ENCODE peak calls at places on chromosome 18, in eight cellular contexts. S is HL-60, N is epithelial cell of esophagus, X is left lung, B is HuH-7, A is astrocyte of the cerebellum, R is nephron progenitor cell, Z is activated T-helper 1 cell treated with Interleukin-2 at 50 U/mL for 16 hours. F is an unnamed sample.
A peak's percentile ranks its signal among the peaks of the same experiment; 100 is the strongest.

GRCh38 chr18:40413160-40413559 is 1541.9 kb upstream of the PIK3C3 start:
- DNase-seq in N (peak; percentile 62), X (no peak), B (peak; percentile 1), S (no peak), Z (no peak), R (peak; percentile 42), A (no peak), F (no peak)

GRCh38 chr18:60684843-60685513 is 312.4 kb upstream of the MC4R start:
- DNase-seq in R (no peak), B (no peak), X (no peak), S (no peak), N (peak; percentile 54), A (peak; percentile 23), Z (no peak), F (peak; percentile 17)

GRCh38 chr18:12652861-12653401 is 5.0 kb downstream of the SPIRE1 start:
- DNase-seq in S (no peak), X (no peak), B (no peak), R (no peak), A (no peak), N (peak; percentile 20), Z (no peak), F (peak; percentile 11)

GRCh38 chr18:35942133-35942532 is 30.3 kb upstream of the RMP24 start:
- DNase-seq in Z (no peak), R (no peak), N (no peak), S (no peak), A (no peak), B (no peak), X (no peak), F (no peak)

GRCh38 chr18:63823516-63824219 is 48.5 kb downstream of the SERPINB7 start:
- DNase-seq in R (peak; percentile 23), Z (no peak), B (no peak), S (peak; percentile 28), X (no peak), N (peak; percentile 51), A (no peak), F (no peak)

GRCh38 chr18:46755315-46756171 is 1.3 kb downstream of the ST8SIA5 start:
- DNase-seq in B (no peak), R (no peak), S (no peak), N (no peak), X (no peak), A (no peak), Z (no peak), F (no peak)

GRCh38 chr18:79393626-79394401 is 1.9 kb upstream of the NFATC1 start:
- DNase-seq in A (peak; percentile 63), B (peak; percentile 75), S (no peak), Z (no peak), N (peak; percentile 63), R (peak; percentile 72), X (peak; percentile 91), F (peak; percentile 56)

GRCh38 chr18:59662008-59662701 is 35.1 kb downstream of the CCBE1 start:
- DNase-seq in N (peak; percentile 93), Z (no peak), S (no peak), X (no peak), B (no peak), A (peak; percentile 29), R (no peak), F (peak; percentile 96)

GRCh38 chr18:13566941-13567762 is 159.2 kb downstream of the FAM210A start:
- DNase-seq in X (peak; percentile 79), N (no peak), S (peak; percentile 35), A (no peak), R (no peak), B (no peak), Z (no peak), F (peak; percentile 5)

GRCh38 chr18:13811993-13812392 is 12.0 kb upstream of the MC5R start:
- DNase-seq in R (no peak), A (no peak), B (peak; percentile 60), Z (no peak), S (no peak), X (no peak), N (peak; percentile 10), F (no peak)

GRCh38 chr18:78087338-78087737 is 837.7 kb downstream of the GALR1 start:
- DNase-seq in X (no peak), R (no peak), A (no peak), B (no peak), Z (no peak), N (no peak), S (no peak), F (no peak)

GRCh38 chr18:48990497-48991298 is 39.9 kb upstream of the SMAD7 start:
- DNase-seq in B (no peak), A (no peak), R (no peak), Z (no peak), X (no peak), S (no peak), N (peak; percentile 71), F (peak; percentile 66)

GRCh38 chr18:24930974-24931373 is 421.0 kb downstream of the ZNF521 start:
- DNase-seq in Z (no peak), X (no peak), S (no peak), A (no peak), R (no peak), N (no peak), B (no peak), F (no peak)

GRCh38 chr18:56139792-56140254 is 498.6 kb downstream of the TXNL1 start:
- DNase-seq in X (no peak), N (no peak), B (no peak), A (peak; percentile 39), Z (no peak), R (no peak), S (no peak), F (no peak)

GRCh38 chr18:31420032-31420431 is 27.5 kb upstream of the DSG3 start:
- DNase-seq in B (no peak), X (no peak), R (no peak), S (no peak), N (no peak), Z (no peak), A (no peak), F (no peak)

GRCh38 chr18:13462686-13463085 is 244.1 kb downstream of the LDLRAD4 start:
- DNase-seq in Z (no peak), B (no peak), X (no peak), A (no peak), N (no peak), R (no peak), S (no peak), F (no peak)

GRCh38 chr18:13267517-13267916 is 49.0 kb downstream of the LDLRAD4 start:
- DNase-seq in N (no peak), S (no peak), Z (no peak), R (no peak), A (no peak), X (no peak), B (no peak), F (no peak)

GRCh38 chr18:65260030-65260429 is 490.8 kb upstream of the CDH7 start:
- DNase-seq in A (no peak), X (no peak), Z (no peak), S (no peak), B (no peak), R (no peak), N (no peak), F (no peak)

GRCh38 chr18:49023938-49024341 is 73.2 kb upstream of the SMAD7 start:
- DNase-seq in S (no peak), R (no peak), N (no peak), X (no peak), B (no peak), A (no peak), Z (no peak), F (no peak)

GRCh38 chr18:23191952-23192662 is 56.8 kb downstream of the CABLES1 start:
- DNase-seq in S (no peak), Z (no peak), R (no peak), A (peak; percentile 61), X (peak; percentile 70), N (peak; percentile 49), B (no peak), F (peak; percentile 36)

GRCh38 chr18:25102657-25103056 is 249.3 kb downstream of the ZNF521 start:
- DNase-seq in N (no peak), S (no peak), Z (no peak), B (no peak), R (no peak), X (no peak), A (no peak), F (no peak)

GRCh38 chr18:46061796-46062195 is 10.3 kb downstream of the PSTPIP2 start:
- DNase-seq in N (no peak), Z (no peak), B (no peak), X (no peak), R (no peak), A (no peak), S (no peak), F (no peak)

GRCh38 chr18:11511434-11512095 is 97.8 kb upstream of the SLC35G4 start:
- DNase-seq in R (no peak), S (no peak), A (no peak), B (no peak), N (no peak), Z (no peak), X (no peak), F (no peak)

GRCh38 chr18:76573325-76574025 is 78.4 kb upstream of the ZNF516 start:
- DNase-seq in S (peak; percentile 73), X (no peak), Z (no peak), B (no peak), A (peak; percentile 8), N (peak; percentile 94), R (no peak), F (peak; percentile 87)

GRCh38 chr18:78582898-78583738 is 396.5 kb upstream of the SALL3 start:
- DNase-seq in N (no peak), Z (no peak), R (no peak), B (no peak), A (no peak), S (no peak), X (no peak), F (no peak)

GRCh38 chr18:11520536-11520935 is 88.9 kb upstream of the SLC35G4 start:
- DNase-seq in X (no peak), S (no peak), Z (no peak), A (peak; percentile 39), R (no peak), B (no peak), N (no peak), F (peak; percentile 21)

GRCh38 chr18:56712761-56713160 is 61.6 kb downstream of the WDR7 start:
- DNase-seq in X (no peak), S (no peak), A (no peak), N (peak; percentile 4), B (no peak), Z (no peak), R (no peak), F (no peak)

GRCh38 chr18:40035951-40036350 is 1919.1 kb upstream of the PIK3C3 start:
- DNase-seq in R (no peak), S (no peak), Z (no peak), B (no peak), X (no peak), A (no peak), N (no peak), F (no peak)